ENCODE peak calls at places on chromosomes 13 and 19, in four cellular contexts. O is A549, R is K562, Z is WTC11. L is an unnamed sample.

GRCh38 chr19:48623556-48624066 is 4.3 kb downstream of the SPHK2 start:
- DNase-seq in O (no peak), R (no peak), Z (no peak), L (no peak)

GRCh38 chr13:113106666-113107065 is 1.1 kb downstream of the F7 start:
- DNase-seq in O (no peak), R (no peak), Z (no peak), L (no peak)

GRCh38 chr13:40240293-40240692 is 426.1 kb downstream of the FOXO1 start:
- DNase-seq in O (no peak), R (no peak), Z (no peak), L (no peak)

GRCh38 chr13:44364601-44365000 is 9.0 kb upstream of the SERP2 start:
- DNase-seq in O (peak; percentile 57), R (no peak), Z (no peak), L (no peak)

GRCh38 chr13:105703843-105704242 is 831.6 kb downstream of the EFNB2 start:
- DNase-seq in O (no peak), R (no peak), Z (no peak), L (no peak)

GRCh38 chr13:74895042-74895811 is 586.7 kb downstream of the TBC1D4 start:
- DNase-seq in O (no peak), R (no peak), Z (no peak), L (no peak)

GRCh38 chr13:96771501-96772367 is 222.5 kb downstream of the OXGR1 start:
- DNase-seq in O (no peak), R (no peak), Z (no peak), L (no peak)

GRCh38 chr19:3618811-3619630 is 7.6 kb downstream of the CACTIN start:
- DNase-seq in O (no peak), R (no peak), Z (no peak), L (no peak)

GRCh38 chr13:41909524-41909923 is 51.4 kb downstream of the VWA8 start:
- DNase-seq in O (no peak), R (no peak), Z (no peak), L (no peak)

GRCh38 chr13:106156468-106156867 is 379.0 kb downstream of the EFNB2 start:
- DNase-seq in O (peak; percentile 57), R (no peak), Z (no peak), L (no peak)

GRCh38 chr19:35342430-35342829 is 5.3 kb upstream of the FFAR1 start:
- DNase-seq in O (no peak), R (no peak), Z (no peak), L (no peak)

GRCh38 chr13:78596701-78597550 is 6.4 kb downstream of the POU4F1 start:
- DNase-seq in O (no peak), R (no peak), Z (peak; percentile 61), L (no peak)

GRCh38 chr19:42271045-42271419 is 2.0 kb downstream of the CIC start:
- DNase-seq in O (no peak), R (no peak), Z (no peak), L (no peak)

GRCh38 chr13:46343279-46343949 is 43.6 kb downstream of the RUBCNL start:
- DNase-seq in O (no peak), R (no peak), Z (no peak), L (no peak)

GRCh38 chr13:46342538-46342937 is 44.5 kb downstream of the RUBCNL start:
- DNase-seq in O (no peak), R (no peak), Z (no peak), L (no peak)

GRCh38 chr13:46340631-46341111 is 46.4 kb downstream of the RUBCNL start:
- DNase-seq in O (no peak), R (no peak), Z (no peak), L (no peak)

GRCh38 chr13:46341112-46341711 is 45.8 kb downstream of the RUBCNL start:
- DNase-seq in O (no peak), R (no peak), Z (no peak), L (peak; percentile 51)

DNA sequence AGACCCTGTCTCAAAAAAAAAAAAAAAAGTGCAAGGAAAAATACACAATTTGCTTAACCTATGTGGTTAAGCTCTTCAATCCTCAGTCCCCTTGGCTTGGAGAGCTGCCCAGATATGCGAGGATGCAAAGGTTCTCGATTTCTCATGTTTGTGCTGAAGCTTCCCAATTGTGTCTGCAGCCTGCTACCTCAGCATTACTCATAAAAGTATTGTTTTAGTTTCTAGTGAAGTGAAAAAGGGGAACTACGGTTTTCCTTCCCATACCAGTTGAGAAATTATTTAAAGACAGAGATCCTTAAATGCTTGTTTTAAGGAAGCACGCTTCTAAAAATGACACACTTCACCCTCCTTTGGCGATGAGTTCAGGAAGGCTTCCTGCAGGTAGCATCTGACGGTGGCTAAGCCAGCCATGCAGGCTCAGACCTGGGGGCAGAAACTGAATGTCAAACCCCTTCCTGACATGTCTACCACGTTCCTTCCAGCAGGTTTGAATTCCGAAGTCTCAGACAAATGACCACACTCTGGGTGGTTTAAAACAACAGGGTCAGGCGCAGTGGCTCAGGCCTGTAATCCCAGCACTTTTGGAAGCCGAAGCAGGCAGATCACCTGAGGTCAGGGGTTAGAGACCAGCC is 47.9 kb downstream of the RUBCNL start:
- DNase-seq in O (no peak), R (no peak), Z (no peak), L (peak; percentile 59)
- TF ChIP-seq MAX in O (no peak), R (no peak), Z (no peak), L (no peak)

DNA sequence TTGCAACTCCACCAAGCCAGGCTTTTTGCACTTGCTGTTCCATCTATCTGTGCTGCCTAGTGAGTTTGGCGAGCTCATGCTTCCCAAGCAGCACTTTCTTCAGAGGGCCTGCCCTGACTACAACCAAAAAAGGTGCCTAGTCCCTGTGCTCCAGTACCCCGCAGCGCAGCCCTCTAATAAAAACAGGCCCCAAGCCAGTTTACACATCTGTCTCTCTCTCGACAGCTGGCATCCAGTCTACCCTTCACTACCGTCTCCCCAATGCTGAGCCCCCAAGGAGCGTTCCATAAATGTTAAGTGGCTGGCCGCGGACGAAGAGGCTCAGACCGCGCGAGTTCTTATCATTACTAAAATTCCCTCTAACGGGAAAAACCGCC is 512 bp downstream of the MED4 start:
- DNase-seq in O (no peak), R (no peak), Z (no peak), L (no peak)
- TF ChIP-seq MAX in O (no peak), R (no peak), Z (no peak), L (no peak)

GRCh38 chr13:23724196-23724970 is 154.2 kb downstream of the TNFRSF19 start:
- DNase-seq in O (no peak), R (no peak), Z (no peak), L (no peak)
- TF ChIP-seq MAX in O (no peak), R (no peak), Z (no peak), L (no peak)

DNA sequence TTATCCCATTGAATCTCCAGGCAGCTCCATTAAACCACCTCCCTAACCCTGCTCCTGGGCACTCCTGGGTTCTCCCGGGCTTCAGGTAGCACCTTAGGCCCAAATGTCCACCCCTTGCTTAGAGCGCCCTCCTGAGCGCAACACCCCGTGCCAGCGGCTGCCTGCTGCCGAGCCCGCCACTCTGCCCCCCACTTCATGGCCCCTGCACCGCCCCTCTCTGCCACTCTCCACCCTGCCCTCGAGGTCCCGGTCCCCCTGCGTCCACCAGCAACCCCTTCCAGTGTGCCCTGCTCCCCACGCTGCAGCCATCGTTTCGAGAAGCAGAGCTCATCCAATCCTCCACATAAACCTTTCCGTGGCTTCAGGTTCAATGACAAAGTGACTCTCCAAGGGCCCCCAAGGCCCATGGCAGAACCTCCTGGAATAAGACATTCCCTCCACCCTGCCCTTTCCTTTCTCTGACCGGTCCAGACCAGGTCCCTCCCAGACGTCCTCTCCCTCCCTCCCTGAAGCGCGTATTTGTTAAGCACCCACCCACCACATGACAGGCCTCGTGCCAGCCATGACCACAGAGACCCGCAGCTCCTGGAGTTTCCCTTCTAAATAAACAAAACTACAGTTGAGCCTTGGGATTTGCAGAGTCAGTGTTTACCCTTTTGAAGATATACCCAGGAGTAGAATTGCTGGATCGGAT is 66.6 kb downstream of the ARHGEF18 start:
- DNase-seq in O (peak; percentile 71), R (no peak), Z (no peak), L (no peak)
- TF ChIP-seq MAX in O (peak; percentile 40), R (no peak), Z (no peak), L (no peak)

GRCh38 chr19:50332264-50333038 is 3.3 kb upstream of the KCNC3 start:
- DNase-seq in O (no peak), R (no peak), Z (peak; percentile 50), L (no peak)
- TF ChIP-seq MAX in O (no peak), R (no peak), Z (no peak), L (no peak)

GRCh38 chr13:23859904-23860303 is 29.3 kb downstream of the MIPEP start:
- DNase-seq in O (no peak), R (peak; percentile 11), Z (no peak), L (no peak)
- TF ChIP-seq MAX in O (no peak), R (no peak), Z (no peak), L (no peak)

GRCh38 chr13:109998808-109999528 is 212.6 kb upstream of the IRS2 start:
- DNase-seq in O (peak; percentile 89), R (no peak), Z (no peak), L (no peak)
- TF ChIP-seq MAX in O (peak; percentile 42), R (no peak), Z (no peak), L (no peak)

GRCh38 chr13:69040898-69041297 is 1066.7 kb upstream of the ATXN8OS start:
- DNase-seq in O (no peak), R (no peak), Z (no peak), L (no peak)

GRCh38 chr13:69035771-69036170 is 1071.9 kb upstream of the ATXN8OS start:
- DNase-seq in O (no peak), R (no peak), Z (no peak), L (no peak)
- TF ChIP-seq MAX in O (no peak), R (no peak), Z (no peak), L (no peak)